ENCODE peak calls at places on chromosomes 5 and 9, in eight cellular contexts. P is HL-60, V is A549, O is HCT116, Y is GM23338, N is K562, X is SK-N-SH, L is HepG2. Q is an unnamed sample.

GRCh38 chr5:115098041-115098702 is 71.5 kb downstream of the TRIM36 start:
- DNase-seq in P (peak), V (peak), O (peak), Y (peak), N (peak), X (peak), L (peak), Q (peak)

GRCh38 chr9:96453625-96454024 is 3.7 kb downstream of the HABP4 start:
- DNase-seq in P (no peak), V (peak), O (no peak), Y (peak), N (no peak), X (peak), L (peak), Q (no peak)

GRCh38 chr5:140481758-140482157 is 65.7 kb upstream of the EIF4EBP3 start:
- DNase-seq in P (no peak), V (no peak), O (no peak), Y (no peak), N (no peak), X (no peak), L (no peak), Q (no peak)

GRCh38 chr9:17116400-17116837 is 18.4 kb upstream of the CNTLN start:
- DNase-seq in P (no peak), V (peak), O (peak), Y (peak), N (peak), X (peak), L (peak), Q (no peak)

GRCh38 chr9:113587471-113588031 is 124.0 kb downstream of the RGS3 start:
- DNase-seq in P (no peak), V (no peak), O (no peak), Y (peak), N (peak), X (peak), L (no peak), Q (no peak)

GRCh38 chr5:9025942-9026341 is 519.9 kb downstream of the SEMA5A start:
- DNase-seq in P (no peak), V (no peak), O (no peak), Y (no peak), N (no peak), X (no peak), L (no peak), Q (no peak)

GRCh38 chr9:123743737-123744136 is 186.2 kb downstream of the DENND1A start:
- DNase-seq in P (no peak), V (no peak), O (no peak), Y (no peak), N (no peak), X (no peak), L (no peak), Q (no peak)

GRCh38 chr9:15498246-15499018 is 12.3 kb downstream of the PSIP1 start:
- DNase-seq in P (no peak), V (no peak), O (no peak), Y (peak), N (no peak), X (no peak), L (no peak), Q (no peak)

GRCh38 chr9:123261006-123261677 is 7.2 kb downstream of the STRBP start:
- DNase-seq in P (no peak), V (no peak), O (no peak), Y (no peak), N (no peak), X (no peak), L (no peak), Q (no peak)

GRCh38 chr5:138274189-138274853 is at the start of gene GFRA3:
- DNase-seq in P (no peak), V (no peak), O (no peak), Y (peak), N (peak), X (peak), L (no peak), Q (no peak)

GRCh38 chr5:89668821-89669220 is 740.7 kb downstream of the CETN3 start:
- DNase-seq in P (no peak), V (no peak), O (no peak), Y (no peak), N (no peak), X (no peak), L (no peak), Q (no peak)

GRCh38 chr9:130191749-130192120 is 19.5 kb downstream of the NCS1 start:
- DNase-seq in P (no peak), V (no peak), O (no peak), Y (no peak), N (no peak), X (peak), L (no peak), Q (no peak)

GRCh38 chr9:134971196-134971595 is 53.5 kb upstream of the FCN1 start:
- DNase-seq in P (no peak), V (no peak), O (no peak), Y (no peak), N (no peak), X (no peak), L (no peak), Q (no peak)

GRCh38 chr9:137385061-137385655 is 37.8 kb downstream of the EXD3 start:
- DNase-seq in P (no peak), V (no peak), O (no peak), Y (no peak), N (no peak), X (no peak), L (no peak), Q (no peak)

GRCh38 chr5:135379052-135379654 is 19.9 kb downstream of the MACROH2A1 start:
- DNase-seq in P (no peak), V (no peak), O (no peak), Y (no peak), N (no peak), X (no peak), L (no peak), Q (no peak)

GRCh38 chr5:1526681-1527131 is 2.9 kb upstream of the LPCAT1 start:
- DNase-seq in P (no peak), V (no peak), O (no peak), Y (no peak), N (no peak), X (no peak), L (no peak), Q (no peak)

GRCh38 chr9:76161546-76161945 is 232.7 kb downstream of the RFK start:
- DNase-seq in P (no peak), V (no peak), O (no peak), Y (peak), N (no peak), X (no peak), L (no peak), Q (no peak)

GRCh38 chr9:96617439-96618185 is 2.0 kb downstream of the CDC14B start:
- DNase-seq in P (no peak), V (no peak), O (no peak), Y (peak), N (no peak), X (no peak), L (no peak), Q (no peak)

GRCh38 chr9:124311283-124311682 is 53.5 kb downstream of the NEK6 start:
- DNase-seq in P (no peak), V (no peak), O (no peak), Y (peak), N (no peak), X (no peak), L (no peak), Q (no peak)

GRCh38 chr9:134950811-134951210 is 33.1 kb upstream of the FCN1 start:
- DNase-seq in P (no peak), V (no peak), O (no peak), Y (no peak), N (no peak), X (no peak), L (no peak), Q (no peak)

GRCh38 chr9:98861881-98862501 is 54.5 kb downstream of the GALNT12 start:
- DNase-seq in P (peak), V (no peak), O (no peak), Y (no peak), N (no peak), X (no peak), L (no peak), Q (peak)

GRCh38 chr5:131630208-131630962 is 4.6 kb downstream of the RAPGEF6 start:
- DNase-seq in P (no peak), V (no peak), O (no peak), Y (no peak), N (no peak), X (no peak), L (peak), Q (no peak)

GRCh38 chr5:96157841-96158291 is 196.2 kb upstream of the ELL2 start:
- DNase-seq in P (no peak), V (no peak), O (no peak), Y (no peak), N (no peak), X (no peak), L (no peak), Q (no peak)

GRCh38 chr5:74035521-74035937 is 409.5 kb downstream of the ARHGEF28 start:
- DNase-seq in P (peak), V (peak), O (peak), Y (peak), N (no peak), X (no peak), L (peak), Q (peak)

GRCh38 chr9:76379494-76379893 is 14.7 kb downstream of the RFK start:
- DNase-seq in P (no peak), V (peak), O (no peak), Y (no peak), N (no peak), X (no peak), L (no peak), Q (no peak)

GRCh38 chr9:17005085-17005484 is 129.8 kb upstream of the CNTLN start:
- DNase-seq in P (no peak), V (no peak), O (no peak), Y (peak), N (no peak), X (no peak), L (peak), Q (no peak)

GRCh38 chr9:135664266-135664665 is 1.2 kb downstream of the LCN9 start:
- DNase-seq in P (no peak), V (no peak), O (no peak), Y (no peak), N (no peak), X (no peak), L (no peak), Q (no peak)

GRCh38 chr9:89969156-89969566 is 364.3 kb downstream of the GADD45G start:
- DNase-seq in P (no peak), V (no peak), O (no peak), Y (no peak), N (no peak), X (no peak), L (peak), Q (no peak)

GRCh38 chr5:133387621-133388020 is 224.7 kb downstream of the FSTL4 start:
- DNase-seq in P (no peak), V (no peak), O (no peak), Y (no peak), N (no peak), X (no peak), L (no peak), Q (no peak)

GRCh38 chr5:130164966-130165365 is 260.7 kb downstream of the CHSY3 start:
- DNase-seq in P (no peak), V (no peak), O (no peak), Y (no peak), N (no peak), X (no peak), L (no peak), Q (no peak)

GRCh38 chr5:119360905-119361605 is 5.2 kb downstream of the TNFAIP8 start:
- DNase-seq in P (no peak), V (no peak), O (no peak), Y (no peak), N (no peak), X (no peak), L (no peak), Q (no peak)

GRCh38 chr5:119361723-119362122 is 5.9 kb downstream of the TNFAIP8 start:
- DNase-seq in P (no peak), V (no peak), O (no peak), Y (no peak), N (no peak), X (no peak), L (no peak), Q (no peak)

GRCh38 chr5:119362714-119363113 is 6.9 kb downstream of the TNFAIP8 start:
- DNase-seq in P (no peak), V (no peak), O (no peak), Y (no peak), N (no peak), X (no peak), L (no peak), Q (no peak)

GRCh38 chr5:119363936-119364335 is 8.1 kb downstream of the TNFAIP8 start:
- DNase-seq in P (no peak), V (no peak), O (no peak), Y (no peak), N (no peak), X (no peak), L (no peak), Q (no peak)

GRCh38 chr5:119363271-119363670 is 7.5 kb downstream of the TNFAIP8 start:
- DNase-seq in P (no peak), V (no peak), O (no peak), Y (no peak), N (no peak), X (no peak), L (no peak), Q (no peak)
- TF ChIP-seq REST in P (no peak), V (no peak), O (no peak), Y (no peak), N (no peak), X (no peak), L (no peak), Q (no peak)

DNA sequence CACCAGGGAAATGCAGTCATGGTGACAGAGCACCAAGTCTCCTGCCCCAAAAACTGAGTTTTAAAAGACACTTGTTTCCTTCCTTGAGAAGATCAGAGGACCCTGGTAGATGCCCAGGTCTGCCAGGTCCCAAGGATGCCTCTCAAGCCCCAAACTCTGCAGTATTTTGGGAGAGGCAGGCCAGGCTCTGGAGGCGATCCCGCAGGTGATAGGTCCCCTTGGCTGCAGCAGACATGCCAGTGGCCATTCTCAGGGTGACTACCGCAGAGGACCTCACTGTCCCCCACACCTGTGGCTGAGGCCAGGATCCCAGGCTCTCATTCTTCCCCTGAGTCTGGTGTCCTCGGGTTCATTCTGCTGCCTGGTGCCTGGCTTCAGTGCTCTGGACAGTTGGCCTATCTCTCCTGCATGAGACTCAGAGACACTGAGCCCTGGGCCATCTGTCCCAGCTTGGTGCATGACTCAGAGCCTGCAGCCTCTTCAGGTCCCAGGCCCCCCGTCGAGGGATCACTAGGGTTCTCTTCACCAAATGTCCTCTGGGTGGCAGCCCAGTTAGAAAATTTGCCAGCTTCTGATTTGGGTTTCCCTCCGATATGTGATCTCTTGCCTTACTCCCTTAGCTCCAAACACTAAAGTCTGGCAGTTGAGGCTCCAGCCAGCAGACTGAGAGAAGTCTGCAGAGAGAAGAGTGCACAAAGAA is 59.7 kb upstream of the GARNL3 start:
- DNase-seq in P (peak), V (peak), O (no peak), Y (peak), N (peak), X (peak), L (peak), Q (no peak)
- TF ChIP-seq REST in P (no peak), V (no peak), O (no peak), Y (no peak), N (no peak), X (no peak), L (no peak), Q (no peak)

GRCh38 chr5:150144211-150144801 is 11.3 kb downstream of the PDGFRB start:
- DNase-seq in P (no peak), V (no peak), O (no peak), Y (peak), N (peak), X (peak), L (no peak), Q (no peak)
- TF ChIP-seq REST in P (no peak), V (no peak), O (no peak), Y (no peak), N (no peak), X (no peak), L (no peak), Q (no peak)

DNA sequence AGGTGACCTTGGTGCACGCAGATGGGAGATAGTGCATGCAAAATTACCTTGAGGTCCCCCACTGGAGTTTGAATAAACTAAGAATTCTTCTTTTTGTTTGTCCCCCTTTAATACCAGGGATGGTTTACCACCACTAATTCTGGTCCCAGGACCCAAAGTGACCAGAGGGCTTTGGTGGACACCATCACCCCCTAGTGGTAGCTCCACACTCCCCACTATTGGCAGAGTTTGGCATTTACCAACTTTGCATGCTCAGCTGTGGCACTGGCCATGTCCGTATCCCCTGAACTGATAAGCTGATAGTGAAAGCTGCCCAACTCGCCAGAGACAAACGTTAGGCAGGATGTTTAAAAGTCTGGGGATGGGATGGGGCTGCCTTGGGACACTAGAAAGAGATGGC is 3.3 kb downstream of the ASTN2 start:
- DNase-seq in P (peak), V (peak), O (no peak), Y (peak), N (peak), X (peak), L (peak), Q (peak)
- TF ChIP-seq REST in P (no peak), V (no peak), O (no peak), Y (no peak), N (no peak), X (no peak), L (no peak), Q (no peak)

DNA sequence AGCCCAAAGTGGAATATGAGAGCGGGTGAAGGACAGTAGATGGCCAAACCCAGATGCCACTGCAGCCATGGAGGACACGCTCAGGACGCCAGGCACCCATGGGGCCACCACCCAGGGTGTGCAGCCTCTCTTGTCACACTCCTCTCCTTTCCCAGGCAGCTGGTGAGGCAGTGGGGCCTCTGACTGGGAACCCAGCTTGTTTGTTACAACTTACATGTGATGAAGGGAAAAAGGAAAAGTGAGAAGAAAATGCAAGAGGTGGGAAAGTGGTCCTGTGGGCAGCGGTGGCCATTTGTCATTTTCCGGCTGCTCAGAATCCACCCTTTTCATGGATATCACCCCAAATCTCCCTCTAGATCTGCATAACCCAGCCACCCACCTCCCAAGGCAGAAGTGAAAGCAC is 62.7 kb upstream of the UNC5A start:
- DNase-seq in P (no peak), V (no peak), O (no peak), Y (no peak), N (no peak), X (no peak), L (no peak), Q (no peak)
- TF ChIP-seq REST in P (no peak), V (no peak), O (no peak), Y (no peak), N (no peak), X (no peak), L (no peak), Q (no peak)

DNA sequence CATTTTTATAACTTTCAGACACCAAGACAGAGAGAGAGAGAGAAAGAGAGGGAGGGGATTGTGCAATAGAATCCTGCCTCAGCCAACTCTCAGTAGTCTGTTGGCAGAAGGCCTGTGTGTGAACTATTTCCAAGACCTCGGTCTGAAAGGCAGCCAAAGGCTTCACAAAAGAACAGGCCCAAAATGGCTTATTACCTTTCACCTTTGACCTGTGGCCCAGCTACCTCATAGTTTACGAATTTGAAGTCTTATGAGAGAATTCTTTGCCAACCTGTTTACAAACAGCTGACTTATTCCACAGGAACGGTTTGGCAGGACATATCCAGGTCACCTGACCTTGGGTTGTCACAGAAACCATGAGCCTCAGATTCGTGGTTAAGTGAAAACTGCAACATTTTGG is 48.6 kb downstream of the NR2F1-AS1 start:
- DNase-seq in P (no peak), V (no peak), O (no peak), Y (peak), N (no peak), X (no peak), L (peak), Q (peak)
- TF ChIP-seq REST in P (no peak), V (no peak), O (no peak), Y (no peak), N (no peak), X (no peak), L (no peak), Q (no peak)

DNA sequence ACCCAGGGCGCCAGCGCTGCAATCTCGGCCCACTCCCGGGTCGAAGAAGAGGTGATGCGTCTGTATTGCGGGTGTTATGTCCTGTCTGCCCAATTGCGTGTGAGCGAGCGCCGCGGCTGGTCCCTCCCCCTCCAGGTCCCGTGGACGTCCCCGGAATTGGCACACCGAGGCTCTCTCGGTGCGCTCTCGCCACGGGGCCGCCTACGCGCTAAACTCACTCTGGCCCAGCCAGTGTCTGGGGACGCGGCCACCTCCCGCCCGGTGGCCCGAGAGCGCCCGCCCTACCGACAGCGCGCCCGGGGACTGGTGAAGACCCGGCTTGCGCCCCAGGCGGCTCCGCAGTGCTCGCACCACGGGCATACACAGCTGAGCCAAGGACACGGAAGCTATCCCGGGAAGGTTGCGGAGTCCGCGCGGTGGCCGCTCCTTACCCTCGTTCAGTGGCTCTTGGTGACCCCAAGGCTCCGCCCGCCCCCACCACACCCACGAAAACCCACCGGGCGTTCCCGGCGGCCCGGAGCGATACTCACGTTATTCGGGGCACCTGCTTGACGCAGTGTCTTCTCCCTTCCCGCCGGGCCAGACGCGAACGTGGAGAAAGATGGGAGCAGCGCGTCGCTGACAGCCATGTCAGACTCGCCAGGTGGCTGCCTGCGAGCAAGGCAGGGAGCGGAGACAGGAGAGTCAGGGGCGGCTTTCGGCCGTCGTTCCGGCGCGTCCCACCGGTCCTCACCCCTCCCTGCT is 997 bp downstream of the KLF4 start:
- DNase-seq in P (peak), V (peak), O (no peak), Y (peak), N (no peak), X (peak), L (no peak), Q (no peak)
- TF ChIP-seq REST in P (no peak), V (no peak), O (no peak), Y (no peak), N (no peak), X (no peak), L (no peak), Q (no peak)